ENCODE peak calls at places on chromosomes 6 and 20, in six cellular contexts. N is A549, F is K562, O is HepG2, Z is GM12878, E is upper lobe of left lung. L is an unnamed sample.

GRCh38 chr20:43726811-43727338 is at the start of gene GTSF1L:
- ATAC-seq in N (no peak), F (no peak), O (no peak), E (no peak), Z (no peak), L (no peak)

GRCh38 chr6:85323435-85324040 is 126.3 kb upstream of the NT5E start:
- ATAC-seq in E (no peak), Z (peak; percentile 93), F (peak; percentile 92), N (peak; percentile 96), O (peak; percentile 96), L (no peak)

GRCh38 chr6:7901780-7902179 is 8.8 kb downstream of the TXNDC5 start:
- ATAC-seq in Z (no peak), O (no peak), N (no peak), E (no peak), F (no peak), L (no peak)

GRCh38 chr20:38196592-38196991 is 31.5 kb upstream of the TGM2 start:
- ATAC-seq in N (peak; percentile 40), F (peak; percentile 47), Z (peak; percentile 49), O (no peak), E (peak; percentile 59), L (peak; percentile 78)

GRCh38 chr20:63102720-63103375 is 96.1 kb upstream of the BHLHE23 start:
- ATAC-seq in F (no peak), O (no peak), N (peak; percentile 54), Z (no peak), E (no peak), L (peak; percentile 60)

GRCh38 chr20:36703530-36703929 is 42.4 kb downstream of the NDRG3 start:
- ATAC-seq in F (no peak), O (no peak), Z (no peak), E (no peak), N (no peak), L (no peak)

GRCh38 chr6:45116714-45117410 is 211.3 kb upstream of the RUNX2 start:
- ATAC-seq in Z (no peak), E (no peak), F (no peak), N (no peak), O (no peak), L (no peak)

GRCh38 chr6:52712136-52712535 is 41.2 kb downstream of the TMEM14A start:
- ATAC-seq in N (no peak), O (no peak), Z (no peak), F (no peak), E (no peak), L (no peak)

GRCh38 chr6:10437891-10438290 is 23.0 kb upstream of the TFAP2A start:
- ATAC-seq in N (no peak), F (no peak), O (no peak), Z (no peak), E (no peak), L (no peak)

GRCh38 chr6:99613705-99614429 is 7.2 kb downstream of the PRDM13 start:
- ATAC-seq in N (peak; percentile 85), O (peak; percentile 61), E (no peak), Z (peak; percentile 77), F (no peak), L (peak; percentile 55)

GRCh38 chr6:28980797-28981390 is 24.2 kb downstream of the ZNF311 start:
- ATAC-seq in O (peak; percentile 78), Z (peak; percentile 80), N (peak; percentile 76), E (peak; percentile 77), F (peak; percentile 84), L (peak; percentile 12)

GRCh38 chr6:77450924-77451323 is 12.4 kb downstream of the HTR1B start:
- ATAC-seq in F (no peak), N (no peak), Z (no peak), O (no peak), E (no peak), L (no peak)

GRCh38 chr6:70686548-70687133 is 19.0 kb downstream of the SMAP1 start:
- ATAC-seq in Z (peak; percentile 75), E (no peak), O (no peak), N (no peak), F (peak; percentile 75), L (no peak)

GRCh38 chr6:142291512-142291911 is 10.3 kb upstream of the ADGRG6 start:
- ATAC-seq in O (no peak), N (no peak), F (no peak), Z (no peak), E (no peak), L (no peak)

GRCh38 chr6:92341224-92341623 is 1078.1 kb downstream of the EPHA7 start:
- ATAC-seq in E (no peak), Z (no peak), F (no peak), O (no peak), N (no peak), L (no peak)

GRCh38 chr6:89311530-89311852 is 3.6 kb downstream of the GABRR2 start:
- ATAC-seq in N (peak; percentile 74), F (peak; percentile 71), Z (no peak), O (peak; percentile 86), E (no peak), L (no peak)

GRCh38 chr20:62597416-62598115 is 44.7 kb upstream of the SLCO4A1 start:
- ATAC-seq in Z (no peak), O (no peak), N (no peak), E (no peak), F (no peak), L (no peak)

GRCh38 chr20:1618954-1619550 is 757 bp downstream of the SIRPB1 start:
- ATAC-seq in F (no peak), O (no peak), E (peak; percentile 78), Z (peak; percentile 31), N (no peak), L (no peak)

GRCh38 chr20:14712302-14712739 is 374.9 kb upstream of the FLRT3 start:
- ATAC-seq in Z (no peak), N (peak; percentile 98), O (no peak), F (no peak), E (peak; percentile 61), L (no peak)

GRCh38 chr6:7283676-7284075 is 29.3 kb downstream of the SSR1 start:
- ATAC-seq in E (no peak), N (no peak), O (no peak), F (no peak), Z (no peak), L (no peak)

GRCh38 chr6:158958504-158959386 is 41.3 kb downstream of the RSPH3 start:
- ATAC-seq in Z (peak; percentile 86), F (peak; percentile 66), E (peak; percentile 65), O (peak; percentile 77), N (peak; percentile 54), L (no peak)

GRCh38 chr6:42141603-42142117 is 760 bp downstream of the C6orf132 start:
- ATAC-seq in F (no peak), E (no peak), Z (no peak), O (peak; percentile 22), N (no peak), L (no peak)

GRCh38 chr6:20881365-20881764 is 347.1 kb downstream of the CDKAL1 start:
- ATAC-seq in N (no peak), Z (no peak), E (no peak), O (no peak), F (no peak), L (no peak)

GRCh38 chr20:47748851-47749250 is 36.4 kb downstream of the SULF2 start:
- ATAC-seq in Z (no peak), F (no peak), E (no peak), N (no peak), O (no peak), L (no peak)

GRCh38 chr20:44460795-44461141 is 14.9 kb upstream of the TTPAL start:
- ATAC-seq in N (peak; percentile 87), F (peak; percentile 69), E (no peak), O (peak; percentile 60), Z (peak; percentile 64), L (no peak)

GRCh38 chr20:380763-381580 is 412 bp downstream of the TRIB3 start:
- ATAC-seq in F (peak; percentile 73), N (peak; percentile 79), E (peak; percentile 56), O (peak; percentile 81), Z (peak; percentile 74), L (peak; percentile 56)

GRCh38 chr20:2742934-2743559 is 50.5 kb downstream of the EBF4 start:
- ATAC-seq in O (peak; percentile 89), E (peak; percentile 39), F (peak; percentile 93), Z (peak; percentile 96), N (peak; percentile 91), L (peak; percentile 49)

GRCh38 chr20:8657664-8658063 is 411.2 kb upstream of the PLCB4 start:
- ATAC-seq in E (no peak), F (no peak), Z (no peak), O (no peak), N (no peak), L (no peak)

GRCh38 chr20:10643560-10643873 is 30.3 kb downstream of the JAG1 start:
- ATAC-seq in Z (no peak), N (no peak), F (no peak), E (no peak), O (no peak), L (no peak)

DNA sequence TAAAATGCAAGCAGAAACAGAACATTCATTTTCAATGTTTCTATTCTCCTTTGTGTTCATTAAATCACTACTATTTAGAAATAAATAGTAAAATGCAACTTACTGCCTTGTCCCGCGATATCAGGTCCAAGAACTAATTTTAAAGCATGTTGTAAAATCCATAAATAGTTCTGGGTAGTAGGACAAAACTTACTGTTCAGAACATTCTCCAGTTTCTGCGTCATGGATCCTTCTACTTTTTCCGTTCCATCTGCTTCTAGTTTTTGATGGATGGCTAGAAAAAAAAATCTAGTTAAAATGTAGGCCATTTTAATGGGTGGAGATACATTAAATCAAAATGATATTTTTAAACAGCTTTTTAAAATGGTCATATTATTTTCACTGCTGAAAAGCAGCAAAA is 47.0 kb downstream of the HUS1B start:
- ATAC-seq in E (no peak), O (no peak), F (no peak), N (no peak), Z (no peak), L (no peak)
- TF ChIP-seq EP300 in E (no peak), O (no peak), F (no peak), N (no peak), Z (no peak), L (no peak)

GRCh38 chr6:91081452-91082067 is 494.7 kb upstream of the MAP3K7 start:
- ATAC-seq in Z (peak; percentile 82), F (peak; percentile 83), E (no peak), O (peak; percentile 76), N (peak; percentile 73), L (no peak)
- TF ChIP-seq EP300 in Z (no peak), F (no peak), E (no peak), O (no peak), N (no peak), L (no peak)

GRCh38 chr6:3340358-3340798 is 81.6 kb downstream of the PSMG4 start:
- ATAC-seq in F (peak; percentile 4), Z (no peak), N (no peak), E (no peak), O (no peak), L (no peak)
- TF ChIP-seq EP300 in F (no peak), Z (no peak), N (no peak), E (no peak), O (no peak), L (no peak)

DNA sequence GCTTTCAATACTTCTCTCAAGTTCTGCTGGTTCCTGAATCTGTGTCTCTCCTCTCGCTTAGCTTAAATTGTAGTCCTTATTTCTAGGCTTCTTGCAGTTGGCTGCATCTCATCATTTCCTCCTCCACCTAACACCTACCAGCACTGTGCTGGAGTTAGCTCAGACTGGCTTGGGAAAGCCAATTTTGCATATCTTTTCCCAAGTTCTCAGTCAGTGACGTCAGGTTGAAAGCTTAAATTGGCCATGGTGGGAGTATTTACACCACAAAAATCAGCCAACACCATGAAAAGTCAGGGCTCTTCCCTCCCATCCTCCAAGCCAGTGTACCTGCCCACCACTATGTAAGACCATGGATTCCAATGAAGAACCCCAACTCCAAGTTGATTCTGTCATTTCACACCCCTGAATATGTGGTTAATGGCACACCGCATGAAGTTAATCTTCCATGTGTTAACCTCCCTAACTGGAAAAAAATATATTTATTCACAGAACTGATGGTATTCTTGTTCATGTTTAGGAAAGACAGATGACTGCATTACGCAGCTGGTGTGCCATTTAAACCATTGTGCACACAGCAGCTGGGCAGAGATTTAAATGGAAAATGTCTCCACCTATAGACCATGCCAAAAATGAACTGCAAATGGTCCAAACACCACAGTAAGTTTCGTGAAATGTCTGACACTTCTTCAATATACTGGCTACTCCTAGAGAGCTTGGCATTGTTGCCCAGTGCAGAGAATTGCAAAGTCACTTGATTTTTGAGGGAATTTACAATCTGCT is 274.1 kb upstream of the MAP3K7 start:
- ATAC-seq in E (no peak), F (peak; percentile 67), O (peak; percentile 54), N (peak; percentile 48), Z (peak; percentile 65), L (no peak)
- TF ChIP-seq EP300 in E (no peak), F (no peak), O (no peak), N (no peak), Z (no peak), L (no peak)